ENCODE peak calls at places on chromosomes 5 and 9, in six cellular contexts. B is body of pancreas, G is BJ, I is endodermal cell, Q is kidney, S is AG10803. R is an unnamed sample.
A peak's percentile ranks its signal among the peaks of the same experiment; 100 is the strongest.

GRCh38 chr5:115460476-115460875 is 84.1 kb downstream of the FEM1C start:
- DNase-seq in S (peak; percentile 72), Q (peak; percentile 61), I (no peak), B (peak; percentile 23), G (peak; percentile 67), R (no peak)

GRCh38 chr5:75365740-75366139 is 28.7 kb downstream of the HMGCR start:
- DNase-seq in S (no peak), I (peak; percentile 57), B (no peak), Q (no peak), G (no peak), R (no peak)

GRCh38 chr5:34806532-34806931 is 32.4 kb upstream of the TTC23L start:
- DNase-seq in S (no peak), I (peak; percentile 54), G (no peak), B (no peak), Q (no peak), R (no peak)

GRCh38 chr9:35681341-35682002 is 7.7 kb downstream of the CA9 start:
- DNase-seq in S (no peak), G (no peak), I (no peak), B (no peak), Q (peak; percentile 60), R (no peak)

GRCh38 chr5:40453689-40454088 is 226.0 kb upstream of the PTGER4 start:
- DNase-seq in Q (no peak), I (no peak), S (no peak), B (no peak), G (no peak), R (no peak)

GRCh38 chr5:171426266-171426665 is 6.8 kb downstream of the FGF18 start:
- DNase-seq in I (peak; percentile 32), Q (peak; percentile 35), B (no peak), G (no peak), S (no peak), R (no peak)

GRCh38 chr9:30075451-30076199 is 2308.8 kb upstream of the ACO1 start:
- DNase-seq in I (no peak), G (no peak), Q (no peak), S (no peak), B (no peak), R (no peak)

GRCh38 chr5:106290841-106291240 is 1379.9 kb downstream of the EFNA5 start:
- DNase-seq in S (peak; percentile 8), G (no peak), Q (no peak), B (no peak), I (no peak), R (no peak)

GRCh38 chr9:28942941-28943340 is 1369.7 kb upstream of the C9orf72 start:
- DNase-seq in B (no peak), I (no peak), S (no peak), G (no peak), Q (no peak), R (no peak)

GRCh38 chr5:84249918-84250635 is 134.6 kb downstream of the EDIL3 start:
- DNase-seq in S (peak; percentile 88), Q (no peak), G (no peak), I (peak; percentile 52), B (no peak), R (peak; percentile 10)

GRCh38 chr9:108331596-108331995 is 524.2 kb downstream of the ACTL7B start:
- DNase-seq in S (no peak), I (no peak), Q (no peak), B (no peak), G (no peak), R (no peak)

GRCh38 chr5:142618125-142618524 is 67.8 kb downstream of the FGF1 start:
- DNase-seq in Q (no peak), S (peak; percentile 79), I (no peak), G (no peak), B (no peak), R (peak; percentile 78)

GRCh38 chr5:74272019-74272775 is 368.3 kb downstream of the ENC1 start:
- DNase-seq in S (peak; percentile 76), B (no peak), I (peak; percentile 54), G (no peak), Q (no peak), R (no peak)

GRCh38 chr9:85258823-85259370 is 482.9 kb downstream of the AGTPBP1 start:
- DNase-seq in G (peak; percentile 8), Q (no peak), I (peak; percentile 90), S (peak; percentile 70), B (peak; percentile 71), R (peak; percentile 39)

GRCh38 chr9:4106744-4107143 is 193.1 kb downstream of the GLIS3 start:
- DNase-seq in I (no peak), G (no peak), B (no peak), Q (no peak), S (peak; percentile 76), R (no peak)

GRCh38 chr5:82467006-82467561 is 188.9 kb upstream of the RPS23 start:
- DNase-seq in I (no peak), S (peak; percentile 69), G (peak; percentile 23), B (no peak), Q (no peak), R (peak; percentile 25)

GRCh38 chr9:34253460-34253837 is 74.6 kb downstream of the UBAP1 start:
- DNase-seq in I (no peak), B (peak; percentile 25), G (no peak), S (peak; percentile 64), Q (no peak), R (no peak)

GRCh38 chr5:143041972-143042770 is 272.0 kb downstream of the ARHGAP26 start:
- DNase-seq in Q (no peak), I (no peak), G (no peak), B (no peak), S (no peak), R (no peak)

GRCh38 chr5:135714126-135714894 is 120.2 kb upstream of the SLC25A48 start:
- DNase-seq in I (no peak), B (no peak), S (peak; percentile 81), G (no peak), Q (no peak), R (no peak)

GRCh38 chr5:155004138-155004744 is 9.3 kb upstream of the KIF4B start:
- DNase-seq in I (peak; percentile 90), S (no peak), Q (no peak), B (no peak), G (no peak), R (no peak)

GRCh38 chr9:125538092-125538473 is 168.9 kb downstream of the MAPKAP1 start:
- DNase-seq in G (no peak), B (peak; percentile 72), S (peak; percentile 88), Q (no peak), I (no peak), R (no peak)

GRCh38 chr5:180139731-180140626 is 68.4 kb upstream of the RNF130 start:
- DNase-seq in G (no peak), I (peak; percentile 36), B (no peak), Q (peak; percentile 56), S (no peak), R (no peak)

GRCh38 chr5:23451156-23451555 is 56.3 kb upstream of the PRDM9 start:
- DNase-seq in I (no peak), Q (no peak), B (no peak), G (no peak), S (no peak), R (no peak)

GRCh38 chr9:98865284-98865683 is 57.8 kb downstream of the GALNT12 start:
- DNase-seq in S (no peak), Q (no peak), I (no peak), G (no peak), B (no peak), R (no peak)

GRCh38 chr9:37363124-37363523 is 59.4 kb upstream of the GRHPR start:
- DNase-seq in G (no peak), I (peak; percentile 20), B (no peak), S (no peak), Q (no peak), R (no peak)

GRCh38 chr5:122874179-122874875 is 28.9 kb downstream of the SNX24 start:
- DNase-seq in I (no peak), B (no peak), Q (no peak), S (no peak), G (no peak), R (no peak)
- H3K4me3 ChIP-seq in I (no peak overlapping the region), B (no peak overlapping the region), Q (no peak overlapping the region), S (no peak overlapping the region), G (no peak overlapping the region), R (no peak overlapping the region)

DNA sequence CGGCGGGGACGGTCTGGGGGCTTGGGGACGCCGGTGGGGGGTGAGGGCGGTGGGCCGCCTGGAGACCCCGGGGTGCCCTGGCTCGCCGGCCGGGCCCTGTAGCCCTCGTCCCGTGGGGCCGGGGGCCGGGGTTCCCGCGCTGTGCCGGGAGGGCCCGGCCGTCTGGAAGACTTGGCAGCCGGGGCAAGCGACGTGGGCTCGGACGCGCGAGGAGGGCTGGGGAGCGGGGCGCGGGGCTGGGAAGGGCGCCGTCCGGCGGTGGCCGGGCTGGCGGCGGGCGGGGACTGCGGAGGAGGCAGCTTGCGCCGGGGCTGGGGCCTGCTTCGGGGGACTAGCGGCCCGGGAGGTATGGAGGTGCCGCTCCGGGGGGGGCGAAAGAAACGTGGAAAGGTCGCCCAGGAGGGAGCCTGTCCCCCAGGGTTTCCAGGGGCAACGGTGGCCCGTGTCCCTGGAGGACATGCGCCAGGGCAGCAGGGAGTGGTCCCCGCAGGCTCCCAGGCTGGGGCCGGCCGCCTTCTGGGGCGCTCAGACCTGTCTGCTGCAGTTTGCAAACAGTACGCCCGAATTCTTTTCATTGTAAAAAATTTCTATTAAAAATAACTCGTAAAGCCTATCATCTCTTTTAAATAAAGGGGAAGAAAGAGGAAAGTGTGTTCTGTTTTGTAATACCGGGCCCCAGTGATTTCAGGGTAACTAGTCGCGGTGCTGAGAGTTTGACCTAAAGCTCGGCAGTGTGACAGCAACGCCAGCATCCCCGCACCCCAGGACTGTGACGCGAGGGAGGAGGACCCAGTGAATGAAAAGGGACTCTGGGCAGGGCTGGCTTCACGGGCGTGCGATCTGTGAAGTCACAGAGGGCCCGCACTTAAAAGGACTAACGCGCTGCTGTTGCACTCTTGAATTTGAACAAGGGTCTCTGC is 752 bp upstream of the ANKH start:
- DNase-seq in I (peak; percentile 75), S (peak; percentile 49), G (no peak), Q (peak; percentile 88), B (peak; percentile 55), R (no peak)
- TF ChIP-seq CTCF in I (peak; percentile 47), S (no peak), G (no peak), Q (peak; percentile 9), B (no peak), R (no peak)

GRCh38 chr9:110897899-110898298 is 140.4 kb downstream of the LPAR1 start:
- DNase-seq in I (no peak), S (peak; percentile 48), Q (no peak), B (no peak), G (no peak), R (no peak)
- H3K4me3 ChIP-seq in I (no peak overlapping the region), S (no peak overlapping the region), Q (no peak overlapping the region), B (no peak overlapping the region), G (no peak overlapping the region), R (no peak overlapping the region)

DNA sequence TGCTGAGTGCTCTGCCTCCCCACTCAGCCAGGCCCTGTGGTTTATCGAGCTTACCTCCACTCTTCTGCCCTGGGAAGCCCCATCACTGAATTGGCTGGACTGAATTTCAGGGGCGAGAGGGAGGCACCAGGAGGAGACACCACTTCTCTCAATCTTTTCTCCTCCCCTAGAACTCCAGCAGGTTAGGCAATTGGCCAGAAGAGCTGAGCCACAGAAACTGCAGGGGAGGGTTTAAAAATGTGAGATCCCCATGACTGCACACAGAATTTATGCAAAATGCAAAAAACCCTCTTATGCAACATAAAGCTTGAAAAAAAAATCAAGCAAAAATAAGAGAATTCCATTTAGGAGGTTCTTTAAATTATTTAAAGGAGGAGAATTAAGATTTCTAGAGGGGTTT is 29.9 kb downstream of the TUT7 start:
- DNase-seq in Q (no peak), B (no peak), I (peak; percentile 49), S (peak; percentile 80), G (no peak), R (no peak)
- TF ChIP-seq CTCF in Q (no peak), B (no peak), I (no peak), S (no peak), G (no peak), R (no peak)